ENCODE peak calls at places on chromosomes 11 and 22, in seven cellular contexts. One of them, this sample, is unnamed.

GRCh38 chr22:26842103-26842502 is 184.7 kb downstream of the MIAT start:
- DNase-seq in left lung: no peak
- DNase-seq in right atrium auricular region: no peak
- DNase-seq in cardiac fibroblast: no peak
- DNase-seq in cardiac muscle cell: no peak
- DNase-seq in B cell: no peak
- DNase-seq in pancreas: no peak
- DNase-seq in this sample: no peak

GRCh38 chr11:22521226-22521625 is 104.4 kb downstream of the FANCF start:
- DNase-seq in B cell: no peak
- DNase-seq in right atrium auricular region: no peak
- DNase-seq in pancreas: no peak
- DNase-seq in cardiac muscle cell: no peak
- DNase-seq in cardiac fibroblast: peak
- DNase-seq in left lung: no peak
- DNase-seq in this sample: peak

GRCh38 chr11:125140251-125140650 is 24.3 kb upstream of the PKNOX2 start:
- DNase-seq in pancreas: no peak
- DNase-seq in cardiac fibroblast: no peak
- DNase-seq in cardiac muscle cell: no peak
- DNase-seq in right atrium auricular region: peak
- DNase-seq in B cell: no peak
- DNase-seq in left lung: no peak
- DNase-seq in this sample: no peak

GRCh38 chr11:20397281-20397680 is 9.8 kb downstream of the PRMT3 start:
- DNase-seq in right atrium auricular region: no peak
- DNase-seq in left lung: no peak
- DNase-seq in pancreas: no peak
- DNase-seq in B cell: no peak
- DNase-seq in cardiac muscle cell: peak
- DNase-seq in cardiac fibroblast: peak
- DNase-seq in this sample: peak

GRCh38 chr11:78801161-78801884 is 226.7 kb upstream of the NARS2 start:
- DNase-seq in cardiac fibroblast: peak
- DNase-seq in right atrium auricular region: peak
- DNase-seq in cardiac muscle cell: no peak
- DNase-seq in B cell: no peak
- DNase-seq in pancreas: peak
- DNase-seq in left lung: peak
- DNase-seq in this sample: peak

GRCh38 chr11:12719221-12719620 is 45.0 kb downstream of the TEAD1 start:
- DNase-seq in B cell: no peak
- DNase-seq in left lung: no peak
- DNase-seq in right atrium auricular region: no peak
- DNase-seq in cardiac fibroblast: no peak
- DNase-seq in pancreas: no peak
- DNase-seq in cardiac muscle cell: no peak
- DNase-seq in this sample: no peak

GRCh38 chr22:45226681-45227186 is 14.0 kb downstream of the KIAA0930 start:
- DNase-seq in cardiac fibroblast: peak
- DNase-seq in left lung: peak
- DNase-seq in pancreas: no peak
- DNase-seq in B cell: no peak
- DNase-seq in right atrium auricular region: peak
- DNase-seq in cardiac muscle cell: no peak
- DNase-seq in this sample: peak

GRCh38 chr22:17580461-17581031 is 17.2 kb downstream of the SLC25A18 start:
- DNase-seq in cardiac muscle cell: no peak
- DNase-seq in B cell: no peak
- DNase-seq in right atrium auricular region: no peak
- DNase-seq in left lung: no peak
- DNase-seq in pancreas: no peak
- DNase-seq in cardiac fibroblast: no peak
- DNase-seq in this sample: no peak

GRCh38 chr11:34405079-34405858 is 33.5 kb upstream of the CAT start:
- DNase-seq in left lung: no peak
- DNase-seq in right atrium auricular region: no peak
- DNase-seq in B cell: no peak
- DNase-seq in cardiac fibroblast: peak
- DNase-seq in pancreas: no peak
- DNase-seq in cardiac muscle cell: no peak
- DNase-seq in this sample: peak

GRCh38 chr11:8168485-8169257 is at the start of gene RIC3:
- DNase-seq in left lung: peak
- DNase-seq in cardiac muscle cell: peak
- DNase-seq in right atrium auricular region: no peak
- DNase-seq in pancreas: peak
- DNase-seq in B cell: peak
- DNase-seq in cardiac fibroblast: no peak
- DNase-seq in this sample: no peak

GRCh38 chr22:31162015-31162765 is 2.2 kb downstream of the RNF185 start:
- DNase-seq in B cell: no peak
- DNase-seq in pancreas: no peak
- DNase-seq in cardiac muscle cell: no peak
- DNase-seq in right atrium auricular region: no peak
- DNase-seq in cardiac fibroblast: peak
- DNase-seq in left lung: no peak
- DNase-seq in this sample: no peak
- TF ChIP-seq CTCF in B cell: no peak
- TF ChIP-seq CTCF in pancreas: no peak
- TF ChIP-seq CTCF in cardiac muscle cell: peak
- TF ChIP-seq CTCF in right atrium auricular region: no peak
- TF ChIP-seq CTCF in cardiac fibroblast: no peak
- TF ChIP-seq CTCF in left lung: no peak
- TF ChIP-seq CTCF in this sample: no peak

DNA sequence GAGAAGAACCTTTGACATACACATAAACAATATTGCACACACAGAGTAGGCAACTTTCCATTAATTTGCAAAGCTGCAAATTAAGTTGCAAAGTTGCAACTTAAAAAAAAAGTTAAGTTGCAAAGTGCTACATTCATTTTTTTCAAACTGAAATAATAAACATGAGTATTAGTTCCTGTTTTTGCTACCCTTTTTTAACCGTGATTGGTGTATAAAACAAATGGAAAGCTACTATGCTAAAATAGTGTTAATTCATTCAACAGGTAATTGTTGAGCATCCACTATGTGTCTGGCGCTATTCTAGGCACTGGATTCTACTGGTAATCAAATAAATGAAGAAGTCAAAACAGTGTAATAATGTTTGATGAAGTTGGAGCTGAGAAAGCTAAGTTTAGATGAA is 8.1 kb downstream of the ZFP91 start:
- DNase-seq in B cell: no peak
- DNase-seq in left lung: no peak
- DNase-seq in pancreas: no peak
- DNase-seq in cardiac muscle cell: no peak
- DNase-seq in right atrium auricular region: no peak
- DNase-seq in cardiac fibroblast: no peak
- DNase-seq in this sample: no peak
- TF ChIP-seq CTCF in B cell: no peak
- TF ChIP-seq CTCF in left lung: no peak
- TF ChIP-seq CTCF in pancreas: no peak
- TF ChIP-seq CTCF in cardiac muscle cell: no peak
- TF ChIP-seq CTCF in right atrium auricular region: no peak
- TF ChIP-seq CTCF in cardiac fibroblast: no peak
- TF ChIP-seq CTCF in this sample: no peak

GRCh38 chr11:101759771-101760450 is 154.9 kb upstream of the CEP126 start:
- DNase-seq in B cell: no peak
- DNase-seq in cardiac fibroblast: peak
- DNase-seq in left lung: no peak
- DNase-seq in right atrium auricular region: no peak
- DNase-seq in cardiac muscle cell: peak
- DNase-seq in pancreas: no peak
- DNase-seq in this sample: peak
- TF ChIP-seq CTCF in B cell: no peak
- TF ChIP-seq CTCF in cardiac fibroblast: no peak
- TF ChIP-seq CTCF in left lung: no peak
- TF ChIP-seq CTCF in right atrium auricular region: no peak
- TF ChIP-seq CTCF in cardiac muscle cell: peak
- TF ChIP-seq CTCF in pancreas: no peak
- TF ChIP-seq CTCF in this sample: peak

DNA sequence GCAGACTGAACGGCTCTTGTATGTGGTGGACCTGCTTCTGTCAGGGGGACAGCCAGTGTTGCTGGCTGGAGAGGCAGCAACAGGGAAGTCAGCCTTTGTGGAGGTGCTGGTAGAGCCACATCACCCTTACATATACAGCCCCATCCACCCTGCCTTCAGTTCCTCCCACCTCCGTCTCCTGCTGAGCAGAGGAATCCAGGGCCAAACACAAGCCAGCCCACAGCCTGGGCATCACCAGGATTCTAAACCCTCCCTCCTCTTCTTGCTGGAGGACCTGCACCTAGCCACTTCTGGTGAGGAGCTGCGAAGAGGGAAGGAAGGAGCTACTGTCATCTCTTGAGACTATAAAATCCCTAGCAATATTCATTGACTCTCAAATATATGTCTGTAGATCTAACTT is 51.6 kb downstream of the DNHD1 start:
- DNase-seq in left lung: no peak
- DNase-seq in pancreas: no peak
- DNase-seq in B cell: no peak
- DNase-seq in cardiac muscle cell: no peak
- DNase-seq in cardiac fibroblast: no peak
- DNase-seq in right atrium auricular region: no peak
- DNase-seq in this sample: no peak
- TF ChIP-seq CTCF in left lung: no peak
- TF ChIP-seq CTCF in pancreas: no peak
- TF ChIP-seq CTCF in B cell: no peak
- TF ChIP-seq CTCF in cardiac muscle cell: no peak
- TF ChIP-seq CTCF in cardiac fibroblast: no peak
- TF ChIP-seq CTCF in right atrium auricular region: no peak
- TF ChIP-seq CTCF in this sample: no peak

GRCh38 chr11:63764201-63764711 is 4.3 kb downstream of the ZFTA start:
- DNase-seq in pancreas: no peak
- DNase-seq in right atrium auricular region: no peak
- DNase-seq in cardiac fibroblast: no peak
- DNase-seq in B cell: peak
- DNase-seq in cardiac muscle cell: no peak
- DNase-seq in left lung: no peak
- DNase-seq in this sample: no peak
- TF ChIP-seq CTCF in pancreas: no peak
- TF ChIP-seq CTCF in right atrium auricular region: no peak
- TF ChIP-seq CTCF in cardiac fibroblast: no peak
- TF ChIP-seq CTCF in B cell: no peak
- TF ChIP-seq CTCF in cardiac muscle cell: no peak
- TF ChIP-seq CTCF in left lung: no peak
- TF ChIP-seq CTCF in this sample: no peak

DNA sequence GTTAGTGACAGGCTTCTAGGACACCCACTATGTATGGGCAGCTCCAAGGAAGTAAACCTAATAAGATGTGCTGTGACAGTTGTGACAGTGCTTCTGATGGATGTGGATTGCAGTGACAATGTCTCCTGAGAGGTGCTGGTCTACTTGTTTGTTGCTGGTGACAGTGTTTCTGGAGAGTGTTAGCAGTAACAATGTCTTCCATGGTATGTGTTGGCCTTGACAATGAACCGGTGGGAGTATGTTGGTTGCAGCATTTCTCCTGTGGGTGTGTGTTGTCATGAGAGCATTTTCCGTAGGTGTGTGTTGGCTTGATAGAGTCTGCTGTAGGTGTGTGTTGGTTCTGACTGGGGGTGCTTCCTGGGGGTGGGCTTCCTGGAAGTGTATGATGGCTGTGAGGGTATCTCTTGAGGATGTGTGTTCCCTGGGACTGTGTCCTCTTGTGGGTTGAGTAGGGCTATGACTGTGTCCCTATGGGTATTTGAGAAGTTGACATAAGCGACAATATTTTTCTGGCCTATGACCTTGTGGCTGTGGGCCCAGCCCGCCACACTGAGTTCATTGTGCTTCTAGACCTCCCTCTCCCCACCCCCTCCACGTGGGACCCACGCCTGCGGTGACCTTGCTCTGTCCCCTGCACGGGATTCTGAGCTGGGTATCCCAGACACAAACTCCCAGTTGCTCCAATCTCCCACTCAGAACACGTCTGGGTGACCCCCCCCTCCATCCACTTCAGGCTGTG is 1.2 kb downstream of the DCHS1 start:
- DNase-seq in left lung: no peak
- DNase-seq in pancreas: peak
- DNase-seq in B cell: no peak
- DNase-seq in cardiac fibroblast: no peak
- DNase-seq in cardiac muscle cell: no peak
- DNase-seq in right atrium auricular region: no peak
- DNase-seq in this sample: no peak
- TF ChIP-seq CTCF in left lung: no peak
- TF ChIP-seq CTCF in pancreas: no peak
- TF ChIP-seq CTCF in B cell: no peak
- TF ChIP-seq CTCF in cardiac fibroblast: no peak
- TF ChIP-seq CTCF in cardiac muscle cell: no peak
- TF ChIP-seq CTCF in right atrium auricular region: no peak
- TF ChIP-seq CTCF in this sample: no peak

GRCh38 chr11:762421-763072 is 14.7 kb downstream of the GATD1 start:
- DNase-seq in cardiac fibroblast: peak
- DNase-seq in B cell: peak
- DNase-seq in pancreas: no peak
- DNase-seq in left lung: no peak
- DNase-seq in cardiac muscle cell: no peak
- DNase-seq in right atrium auricular region: no peak
- DNase-seq in this sample: peak
- TF ChIP-seq CTCF in cardiac fibroblast: peak
- TF ChIP-seq CTCF in B cell: no peak
- TF ChIP-seq CTCF in pancreas: no peak
- TF ChIP-seq CTCF in left lung: no peak
- TF ChIP-seq CTCF in cardiac muscle cell: peak
- TF ChIP-seq CTCF in right atrium auricular region: no peak
- TF ChIP-seq CTCF in this sample: peak

DNA sequence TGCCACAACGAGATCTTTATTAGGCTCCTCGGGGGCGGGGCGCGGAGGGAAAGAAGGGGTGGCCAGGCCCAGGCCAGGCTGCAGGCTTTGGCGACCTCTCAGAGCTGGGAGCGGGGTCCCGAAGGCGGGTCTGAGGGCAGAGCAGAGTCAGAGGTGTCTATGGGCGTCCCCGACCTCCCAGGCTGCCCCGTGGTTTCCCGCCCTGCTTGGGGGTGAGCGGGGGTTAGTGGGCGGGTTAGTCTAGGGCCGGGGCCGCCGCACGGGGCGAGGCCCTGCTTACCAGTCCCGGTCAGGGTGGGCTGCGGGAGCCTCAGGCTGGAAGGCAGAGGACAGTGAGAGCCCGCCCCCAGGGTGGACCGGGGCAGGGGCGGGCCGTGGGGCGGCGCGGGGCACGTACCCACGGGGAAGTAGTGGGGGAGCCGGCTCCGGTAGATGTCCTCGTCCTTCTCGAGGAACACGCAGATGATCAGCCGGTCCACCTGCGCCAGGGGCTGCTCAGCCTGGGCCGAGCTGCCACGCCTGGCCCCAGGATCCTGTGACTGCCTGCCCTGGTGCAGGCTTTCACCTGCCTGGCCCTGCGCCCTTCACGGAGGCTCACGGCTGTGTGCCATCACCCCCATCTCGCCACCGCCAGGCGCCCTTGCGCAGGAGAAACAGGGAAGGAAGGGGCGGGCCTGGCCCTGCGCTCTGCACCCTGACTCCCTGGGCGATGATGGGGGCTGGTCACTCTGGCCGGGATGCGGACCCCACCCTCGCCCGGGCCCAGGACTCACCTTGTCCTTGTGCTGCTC is 12.5 kb downstream of the OTUB1 start:
- DNase-seq in left lung: no peak
- DNase-seq in pancreas: no peak
- DNase-seq in cardiac muscle cell: no peak
- DNase-seq in right atrium auricular region: no peak
- DNase-seq in B cell: peak
- DNase-seq in cardiac fibroblast: no peak
- DNase-seq in this sample: no peak
- TF ChIP-seq CTCF in left lung: no peak
- TF ChIP-seq CTCF in pancreas: no peak
- TF ChIP-seq CTCF in cardiac muscle cell: no peak
- TF ChIP-seq CTCF in right atrium auricular region: no peak
- TF ChIP-seq CTCF in B cell: no peak
- TF ChIP-seq CTCF in cardiac fibroblast: no peak
- TF ChIP-seq CTCF in this sample: no peak

GRCh38 chr11:70173018-70173417 is 30.1 kb upstream of the FADD start:
- DNase-seq in B cell: no peak
- DNase-seq in right atrium auricular region: no peak
- DNase-seq in cardiac fibroblast: peak
- DNase-seq in cardiac muscle cell: no peak
- DNase-seq in pancreas: no peak
- DNase-seq in left lung: no peak
- DNase-seq in this sample: no peak
- TF ChIP-seq CTCF in B cell: no peak
- TF ChIP-seq CTCF in right atrium auricular region: no peak
- TF ChIP-seq CTCF in cardiac fibroblast: no peak
- TF ChIP-seq CTCF in cardiac muscle cell: no peak
- TF ChIP-seq CTCF in pancreas: no peak
- TF ChIP-seq CTCF in left lung: no peak
- TF ChIP-seq CTCF in this sample: no peak

This sample was measured in MCF 10A.